ENCODE peak calls at places on chromosomes 3 and 15, in six cellular contexts. One of them, this sample, is unnamed.

GRCh38 chr3:38136272-38136806 is 588 bp downstream of the ACAA1 start:
- DNase-seq in sigmoid colon: no peak
- DNase-seq in CD8-positive, alpha-beta T cell: no peak
- DNase-seq in neuronal stem cell: peak; percentile 27
- DNase-seq in stomach: peak; percentile 30
- DNase-seq in gastrocnemius medialis: no peak
- DNase-seq in this sample: no peak

GRCh38 chr3:46812237-46812791 is 50.9 kb downstream of the MYL3 start:
- DNase-seq in sigmoid colon: peak; percentile 84
- DNase-seq in gastrocnemius medialis: peak; percentile 26
- DNase-seq in neuronal stem cell: peak; percentile 66
- DNase-seq in CD8-positive, alpha-beta T cell: peak; percentile 66
- DNase-seq in stomach: peak; percentile 77
- DNase-seq in this sample: peak; percentile 60

GRCh38 chr15:90103669-90104329 is 1.5 kb upstream of the IDH2 start:
- DNase-seq in stomach: peak; percentile 82
- DNase-seq in gastrocnemius medialis: no peak
- DNase-seq in sigmoid colon: no peak
- DNase-seq in CD8-positive, alpha-beta T cell: no peak
- DNase-seq in neuronal stem cell: no peak
- DNase-seq in this sample: peak; percentile 50

GRCh38 chr3:67215690-67216089 is 217.6 kb downstream of the KBTBD8 start:
- DNase-seq in neuronal stem cell: no peak
- DNase-seq in sigmoid colon: no peak
- DNase-seq in stomach: no peak
- DNase-seq in gastrocnemius medialis: no peak
- DNase-seq in CD8-positive, alpha-beta T cell: no peak
- DNase-seq in this sample: no peak

GRCh38 chr15:71743861-71744382 is 66.4 kb upstream of the NR2E3 start:
- DNase-seq in neuronal stem cell: peak; percentile 48
- DNase-seq in sigmoid colon: no peak
- DNase-seq in CD8-positive, alpha-beta T cell: peak; percentile 43
- DNase-seq in stomach: peak; percentile 73
- DNase-seq in gastrocnemius medialis: no peak
- DNase-seq in this sample: peak; percentile 66

GRCh38 chr3:101878589-101878988 is 29.3 kb downstream of the NFKBIZ start:
- DNase-seq in stomach: no peak
- DNase-seq in sigmoid colon: no peak
- DNase-seq in CD8-positive, alpha-beta T cell: no peak
- DNase-seq in gastrocnemius medialis: no peak
- DNase-seq in neuronal stem cell: no peak
- DNase-seq in this sample: no peak

GRCh38 chr3:146250449-146251382 is at the start of gene PLSCR4:
- DNase-seq in neuronal stem cell: peak; percentile 27
- DNase-seq in gastrocnemius medialis: peak; percentile 26
- DNase-seq in stomach: peak; percentile 60
- DNase-seq in CD8-positive, alpha-beta T cell: no peak
- DNase-seq in sigmoid colon: peak; percentile 88
- DNase-seq in this sample: peak; percentile 46

GRCh38 chr3:9552252-9552999 is 1.2 kb downstream of the LHFPL4 start:
- DNase-seq in sigmoid colon: no peak
- DNase-seq in neuronal stem cell: peak; percentile 81
- DNase-seq in CD8-positive, alpha-beta T cell: peak; percentile 11
- DNase-seq in stomach: peak; percentile 51
- DNase-seq in gastrocnemius medialis: no peak
- DNase-seq in this sample: peak; percentile 26

GRCh38 chr3:4493931-4494806 is 1.0 kb downstream of the ITPR1 start:
- DNase-seq in sigmoid colon: peak; percentile 79
- DNase-seq in CD8-positive, alpha-beta T cell: no peak
- DNase-seq in neuronal stem cell: peak; percentile 31
- DNase-seq in stomach: no peak
- DNase-seq in gastrocnemius medialis: no peak
- DNase-seq in this sample: peak; percentile 16

GRCh38 chr3:126018995-126019394 is 50.0 kb downstream of the ROPN1B start:
- DNase-seq in neuronal stem cell: no peak
- DNase-seq in sigmoid colon: no peak
- DNase-seq in gastrocnemius medialis: no peak
- DNase-seq in CD8-positive, alpha-beta T cell: no peak
- DNase-seq in stomach: no peak
- DNase-seq in this sample: no peak

GRCh38 chr3:161474139-161474538 is 22.5 kb upstream of the OTOL1 start:
- DNase-seq in sigmoid colon: no peak
- DNase-seq in gastrocnemius medialis: no peak
- DNase-seq in neuronal stem cell: no peak
- DNase-seq in stomach: no peak
- DNase-seq in CD8-positive, alpha-beta T cell: no peak
- DNase-seq in this sample: no peak

GRCh38 chr3:170414202-170414663 is 4.4 kb upstream of the CLDN11 start:
- DNase-seq in stomach: no peak
- DNase-seq in gastrocnemius medialis: no peak
- DNase-seq in sigmoid colon: no peak
- DNase-seq in neuronal stem cell: peak; percentile 54
- DNase-seq in CD8-positive, alpha-beta T cell: no peak
- DNase-seq in this sample: peak; percentile 71

GRCh38 chr3:182412066-182412465 is 381.2 kb upstream of the ATP11B start:
- DNase-seq in stomach: no peak
- DNase-seq in sigmoid colon: no peak
- DNase-seq in gastrocnemius medialis: no peak
- DNase-seq in CD8-positive, alpha-beta T cell: no peak
- DNase-seq in neuronal stem cell: no peak
- DNase-seq in this sample: no peak

GRCh38 chr15:101723161-101723873 is 956 bp downstream of the TARS3 start:
- DNase-seq in CD8-positive, alpha-beta T cell: peak; percentile 6
- DNase-seq in stomach: no peak
- DNase-seq in gastrocnemius medialis: no peak
- DNase-seq in sigmoid colon: no peak
- DNase-seq in neuronal stem cell: no peak
- DNase-seq in this sample: peak; percentile 30

GRCh38 chr3:39166932-39167532 is 13.6 kb upstream of the CSRNP1 start:
- DNase-seq in sigmoid colon: peak; percentile 78
- DNase-seq in stomach: peak; percentile 52
- DNase-seq in gastrocnemius medialis: no peak
- DNase-seq in neuronal stem cell: no peak
- DNase-seq in CD8-positive, alpha-beta T cell: no peak
- DNase-seq in this sample: no peak

GRCh38 chr3:179015551-179016020 is 56.0 kb downstream of the ZMAT3 start:
- DNase-seq in neuronal stem cell: peak; percentile 68
- DNase-seq in gastrocnemius medialis: no peak
- DNase-seq in CD8-positive, alpha-beta T cell: peak; percentile 33
- DNase-seq in stomach: peak; percentile 28
- DNase-seq in sigmoid colon: no peak
- DNase-seq in this sample: peak; percentile 76

GRCh38 chr3:4584537-4585249 is 91.5 kb downstream of the ITPR1 start:
- DNase-seq in CD8-positive, alpha-beta T cell: no peak
- DNase-seq in gastrocnemius medialis: no peak
- DNase-seq in sigmoid colon: peak; percentile 67
- DNase-seq in stomach: no peak
- DNase-seq in neuronal stem cell: no peak
- DNase-seq in this sample: peak; percentile 35

GRCh38 chr3:190289989-190290388 is 32.3 kb downstream of the CLDN1 start:
- DNase-seq in neuronal stem cell: no peak
- DNase-seq in sigmoid colon: no peak
- DNase-seq in stomach: no peak
- DNase-seq in CD8-positive, alpha-beta T cell: no peak
- DNase-seq in gastrocnemius medialis: no peak
- DNase-seq in this sample: no peak

GRCh38 chr3:46867550-46867898 is 4.3 kb upstream of the MYL3 start:
- DNase-seq in gastrocnemius medialis: peak; percentile 68
- DNase-seq in sigmoid colon: peak; percentile 96
- DNase-seq in neuronal stem cell: no peak
- DNase-seq in CD8-positive, alpha-beta T cell: no peak
- DNase-seq in stomach: peak; percentile 87
- DNase-seq in this sample: peak; percentile 5

GRCh38 chr15:29792426-29793159 is 29.7 kb downstream of the TJP1 start:
- DNase-seq in CD8-positive, alpha-beta T cell: no peak
- DNase-seq in stomach: no peak
- DNase-seq in gastrocnemius medialis: no peak
- DNase-seq in neuronal stem cell: no peak
- DNase-seq in sigmoid colon: no peak
- DNase-seq in this sample: no peak

GRCh38 chr3:17088017-17088416 is 203.3 kb downstream of the PLCL2 start:
- DNase-seq in gastrocnemius medialis: peak; percentile 78
- DNase-seq in neuronal stem cell: no peak
- DNase-seq in CD8-positive, alpha-beta T cell: no peak
- DNase-seq in stomach: no peak
- DNase-seq in sigmoid colon: no peak
- DNase-seq in this sample: peak; percentile 7

GRCh38 chr15:37054336-37054735 is 46.0 kb downstream of the MEIS2 start:
- DNase-seq in sigmoid colon: no peak
- DNase-seq in stomach: no peak
- DNase-seq in CD8-positive, alpha-beta T cell: no peak
- DNase-seq in gastrocnemius medialis: no peak
- DNase-seq in neuronal stem cell: no peak
- DNase-seq in this sample: no peak

GRCh38 chr15:98666441-98666840 is 18.1 kb downstream of the IGF1R start:
- DNase-seq in sigmoid colon: no peak
- DNase-seq in gastrocnemius medialis: no peak
- DNase-seq in neuronal stem cell: no peak
- DNase-seq in stomach: no peak
- DNase-seq in CD8-positive, alpha-beta T cell: no peak
- DNase-seq in this sample: no peak

GRCh38 chr3:161069441-161070251 is 35.5 kb downstream of the B3GALNT1 start:
- DNase-seq in neuronal stem cell: no peak
- DNase-seq in stomach: no peak
- DNase-seq in sigmoid colon: no peak
- DNase-seq in gastrocnemius medialis: no peak
- DNase-seq in CD8-positive, alpha-beta T cell: no peak
- DNase-seq in this sample: no peak

GRCh38 chr3:101842245-101842934 is 6.9 kb upstream of the NFKBIZ start:
- DNase-seq in CD8-positive, alpha-beta T cell: no peak
- DNase-seq in sigmoid colon: no peak
- DNase-seq in neuronal stem cell: peak; percentile 63
- DNase-seq in gastrocnemius medialis: no peak
- DNase-seq in stomach: no peak
- DNase-seq in this sample: no peak

GRCh38 chr3:111851511-111851954 is 7.5 kb upstream of the PHLDB2 start:
- DNase-seq in gastrocnemius medialis: no peak
- DNase-seq in CD8-positive, alpha-beta T cell: no peak
- DNase-seq in neuronal stem cell: no peak
- DNase-seq in stomach: no peak
- DNase-seq in sigmoid colon: no peak
- DNase-seq in this sample: no peak

GRCh38 chr15:66278061-66278460 is 15.3 kb upstream of the DIS3L start:
- DNase-seq in stomach: no peak
- DNase-seq in gastrocnemius medialis: no peak
- DNase-seq in CD8-positive, alpha-beta T cell: no peak
- DNase-seq in neuronal stem cell: no peak
- DNase-seq in sigmoid colon: no peak
- DNase-seq in this sample: no peak

GRCh38 chr3:46965151-46965550 is 11.4 kb downstream of the CCDC12 start:
- DNase-seq in CD8-positive, alpha-beta T cell: no peak
- DNase-seq in stomach: no peak
- DNase-seq in gastrocnemius medialis: no peak
- DNase-seq in sigmoid colon: no peak
- DNase-seq in neuronal stem cell: no peak
- DNase-seq in this sample: no peak

GRCh38 chr3:107969525-107969924 is 121.3 kb downstream of the CD47 start:
- DNase-seq in sigmoid colon: no peak
- DNase-seq in neuronal stem cell: no peak
- DNase-seq in gastrocnemius medialis: no peak
- DNase-seq in CD8-positive, alpha-beta T cell: no peak
- DNase-seq in stomach: no peak
- DNase-seq in this sample: no peak
- H3K27ac ChIP-seq in sigmoid colon: no peak overlapping the region
- H3K27ac ChIP-seq in neuronal stem cell: no peak overlapping the region
- H3K27ac ChIP-seq in gastrocnemius medialis: peak overlapping the region; percentile 27
- H3K27ac ChIP-seq in CD8-positive, alpha-beta T cell: no peak overlapping the region
- H3K27ac ChIP-seq in stomach: peak overlapping the region; percentile 76
- H3K27ac ChIP-seq in this sample: no peak overlapping the region

DNA sequence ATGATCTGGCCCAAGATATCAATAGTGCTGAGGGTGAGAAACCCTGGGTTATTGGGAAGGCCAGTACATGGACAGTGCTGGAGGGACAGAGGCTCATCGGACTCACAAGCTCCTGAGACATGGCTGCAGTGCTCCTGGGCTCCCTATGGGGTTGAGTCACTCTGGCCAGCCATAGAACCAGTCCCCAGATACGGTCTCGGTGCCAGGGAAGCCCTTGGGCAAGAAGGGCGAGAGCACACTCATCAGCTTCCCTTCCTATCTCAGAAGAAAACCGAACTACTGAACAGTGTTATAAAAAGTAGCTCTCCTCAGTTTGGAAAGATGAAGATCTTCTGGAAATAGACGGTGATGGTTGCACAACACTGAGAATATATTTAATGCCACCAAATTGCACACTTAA is 34.4 kb downstream of the POC1A start:
- DNase-seq in neuronal stem cell: no peak
- DNase-seq in gastrocnemius medialis: no peak
- DNase-seq in sigmoid colon: peak; percentile 64
- DNase-seq in CD8-positive, alpha-beta T cell: no peak
- DNase-seq in stomach: no peak
- DNase-seq in this sample: no peak
- H3K4me1 ChIP-seq in neuronal stem cell: no peaks in the 10 kb centered on the region
- H3K4me1 ChIP-seq in gastrocnemius medialis: peaks cover 20% of the 10 kb centered on the region
- H3K4me1 ChIP-seq in sigmoid colon: peaks cover 10% of the 10 kb centered on the region
- H3K4me1 ChIP-seq in CD8-positive, alpha-beta T cell: no peaks in the 10 kb centered on the region
- H3K4me1 ChIP-seq in stomach: peaks cover 4% of the 10 kb centered on the region
- H3K4me1 ChIP-seq in this sample: no peaks in the 10 kb centered on the region

DNA sequence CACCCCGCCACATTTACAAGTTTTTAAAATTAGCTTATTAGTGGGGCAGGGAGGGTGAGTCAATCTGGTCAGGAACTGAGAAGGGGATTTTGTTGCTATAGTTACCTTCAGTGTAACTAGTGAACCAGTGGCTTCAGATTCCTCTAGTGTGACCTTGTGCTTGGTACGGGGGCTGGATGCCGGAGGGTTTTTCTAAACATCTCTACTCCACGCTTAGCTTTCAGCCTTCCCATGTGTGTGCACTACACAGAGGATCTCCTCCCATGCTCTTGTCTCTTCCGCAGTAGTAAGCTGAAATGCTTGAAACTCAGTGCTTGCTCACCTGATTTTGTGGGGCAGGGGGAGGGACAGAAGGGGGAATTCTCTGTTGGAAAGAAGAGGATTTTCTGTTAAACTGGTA is 67.9 kb upstream of the AKAP13 start:
- DNase-seq in sigmoid colon: no peak
- DNase-seq in neuronal stem cell: no peak
- DNase-seq in CD8-positive, alpha-beta T cell: no peak
- DNase-seq in stomach: no peak
- DNase-seq in gastrocnemius medialis: no peak
- DNase-seq in this sample: no peak
- H3K4me3 ChIP-seq in sigmoid colon: no peak overlapping the region
- H3K4me3 ChIP-seq in neuronal stem cell: no peak overlapping the region
- H3K4me3 ChIP-seq in CD8-positive, alpha-beta T cell: no peak overlapping the region
- H3K4me3 ChIP-seq in stomach: no peak overlapping the region
- H3K4me3 ChIP-seq in gastrocnemius medialis: no peak overlapping the region
- H3K4me3 ChIP-seq in this sample: no peak overlapping the region

GRCh38 chr3:66053009-66053782 is 14.5 kb upstream of the MAGI1 start:
- DNase-seq in sigmoid colon: no peak
- DNase-seq in CD8-positive, alpha-beta T cell: no peak
- DNase-seq in gastrocnemius medialis: no peak
- DNase-seq in stomach: peak; percentile 61
- DNase-seq in neuronal stem cell: no peak
- DNase-seq in this sample: no peak

GRCh38 chr3:66041828-66042227 is 3.1 kb upstream of the MAGI1 start:
- DNase-seq in neuronal stem cell: no peak
- DNase-seq in sigmoid colon: no peak
- DNase-seq in CD8-positive, alpha-beta T cell: no peak
- DNase-seq in gastrocnemius medialis: no peak
- DNase-seq in stomach: no peak
- DNase-seq in this sample: no peak

GRCh38 chr3:66048051-66048395 is 9.3 kb upstream of the MAGI1 start:
- DNase-seq in gastrocnemius medialis: no peak
- DNase-seq in sigmoid colon: no peak
- DNase-seq in stomach: no peak
- DNase-seq in CD8-positive, alpha-beta T cell: no peak
- DNase-seq in neuronal stem cell: no peak
- DNase-seq in this sample: no peak

GRCh38 chr3:66047321-66048050 is 8.8 kb upstream of the MAGI1 start:
- DNase-seq in sigmoid colon: no peak
- DNase-seq in gastrocnemius medialis: peak; percentile 6
- DNase-seq in neuronal stem cell: no peak
- DNase-seq in stomach: no peak
- DNase-seq in CD8-positive, alpha-beta T cell: no peak
- DNase-seq in this sample: peak; percentile 61
- H3K27ac ChIP-seq in sigmoid colon: no peak overlapping the region
- H3K27ac ChIP-seq in gastrocnemius medialis: no peak overlapping the region
- H3K27ac ChIP-seq in neuronal stem cell: no peak overlapping the region
- H3K27ac ChIP-seq in stomach: no peak overlapping the region
- H3K27ac ChIP-seq in CD8-positive, alpha-beta T cell: no peak overlapping the region
- H3K27ac ChIP-seq in this sample: no peak overlapping the region

This sample was measured in small intestine.